ENCODE peak calls at places on chromosomes 7 and 10, in seven cellular contexts. P is IMR-90, Q is mesendoderm, N is H9, W is neuronal stem cell, Y is mesenchymal stem cell, T is H1. G is an unnamed sample.

GRCh38 chr10:114255227-114255626 is 16.2 kb downstream of the VWA2 start:
- DNase-seq in Y (no peak), P (no peak), T (no peak), N (no peak), W (no peak), Q (no peak), G (no peak)

GRCh38 chr10:5943536-5943935 is 33.8 kb downstream of the IL15RA start:
- DNase-seq in W (no peak), P (peak; percentile 59), Y (no peak), Q (no peak), N (peak; percentile 61), T (no peak), G (no peak)

GRCh38 chr10:103394180-103394579 is 2.1 kb downstream of the ATP5MK start:
- DNase-seq in W (no peak), Y (peak; percentile 20), T (no peak), Q (peak; percentile 8), N (no peak), P (no peak), G (no peak)

GRCh38 chr10:123140164-123140982 is 4.6 kb downstream of the HMX3 start:
- DNase-seq in W (no peak), P (no peak), Y (no peak), N (no peak), Q (peak; percentile 37), T (no peak), G (no peak)

GRCh38 chr10:67864560-67865371 is 19.7 kb upstream of the SIRT1 start:
- DNase-seq in Y (no peak), Q (no peak), T (no peak), W (no peak), P (no peak), N (no peak), G (peak; percentile 46)

GRCh38 chr7:78528964-78529363 is 730.4 kb downstream of the PHTF2 start:
- DNase-seq in N (no peak), Q (no peak), W (no peak), Y (no peak), P (peak; percentile 4), T (no peak), G (no peak)

GRCh38 chr7:123649956-123650355 is 5.7 kb upstream of the LMOD2 start:
- DNase-seq in W (no peak), P (no peak), Q (no peak), T (no peak), Y (peak; percentile 58), N (no peak), G (no peak)

GRCh38 chr7:25037325-25037724 is 57.3 kb upstream of the OSBPL3 start:
- DNase-seq in N (no peak), W (no peak), Q (no peak), T (no peak), Y (peak; percentile 34), P (no peak), G (peak; percentile 45)

GRCh38 chr7:155763122-155763521 is 49.1 kb downstream of the SHH start:
- DNase-seq in Q (no peak), N (no peak), W (no peak), T (no peak), P (no peak), Y (no peak), G (no peak)

GRCh38 chr10:48614481-48615383 is 9.9 kb upstream of the ARHGAP22 start:
- DNase-seq in W (no peak), Y (peak; percentile 79), Q (peak; percentile 52), N (no peak), T (no peak), P (peak; percentile 34), G (peak; percentile 63)

GRCh38 chr7:35277359-35277758 is 23.5 kb upstream of the TBX20 start:
- DNase-seq in Q (no peak), Y (no peak), N (no peak), W (no peak), P (no peak), T (no peak), G (no peak)

GRCh38 chr7:35267372-35267771 is 13.5 kb upstream of the TBX20 start:
- DNase-seq in P (no peak), W (no peak), N (no peak), Y (no peak), Q (no peak), T (no peak), G (no peak)

GRCh38 chr7:35268953-35269352 is 15.1 kb upstream of the TBX20 start:
- DNase-seq in P (no peak), W (no peak), N (no peak), T (no peak), Y (no peak), Q (no peak), G (no peak)

DNA sequence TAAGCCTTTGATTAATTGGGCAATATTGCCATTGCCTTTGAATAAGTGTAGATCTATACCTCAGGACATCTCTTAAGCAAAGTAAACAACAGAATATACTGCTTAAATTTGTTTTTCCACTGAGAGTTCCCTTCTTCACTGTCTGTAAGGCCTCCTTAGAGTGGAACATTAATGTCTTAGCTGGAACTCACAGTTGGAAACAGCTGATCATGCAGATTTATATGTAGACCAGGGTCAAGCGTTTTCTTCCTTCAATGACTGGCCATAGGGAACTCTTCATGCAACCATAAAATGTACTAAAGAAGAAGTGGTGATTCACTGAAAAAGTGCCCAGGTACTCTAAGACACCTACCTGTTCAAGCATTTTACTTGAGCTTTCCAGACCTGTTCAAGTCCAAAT is 18.3 kb upstream of the TBX20 start:
- DNase-seq in Q (no peak), N (no peak), P (no peak), T (no peak), W (no peak), Y (no peak), G (no peak)
- H4K8ac ChIP-seq in Q (no peak overlapping the region), N (no peak overlapping the region), P (no peak overlapping the region), T (no peak overlapping the region), W (no peak overlapping the region), Y (no peak overlapping the region), G (no peak overlapping the region)

DNA sequence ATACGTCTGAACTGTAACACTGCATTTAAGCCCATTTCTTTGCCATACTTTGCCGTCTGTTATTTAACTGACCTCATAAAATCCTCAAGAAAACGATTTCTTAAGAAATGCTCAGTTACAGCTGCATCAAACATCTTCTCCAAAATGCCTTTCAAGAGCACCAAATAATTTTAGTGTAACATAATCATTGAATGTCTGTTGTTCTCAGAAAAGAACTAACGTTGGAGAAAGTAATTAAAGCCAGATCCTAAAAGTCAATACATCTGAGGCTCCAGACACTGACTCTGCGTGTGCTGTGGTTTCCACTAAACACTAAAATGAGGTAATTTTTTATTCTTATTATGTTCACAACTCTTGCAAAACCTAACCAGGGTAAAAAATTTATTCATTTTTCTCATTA is 63.7 kb upstream of the LRRC17 start:
- DNase-seq in N (no peak), Q (no peak), P (no peak), Y (no peak), W (no peak), T (no peak), G (no peak)
- H3K4me2 ChIP-seq in N (no peak overlapping the region), Q (no peak overlapping the region), P (no peak overlapping the region), Y (no peak overlapping the region), W (no peak overlapping the region), T (no peak overlapping the region), G (no peak overlapping the region)

GRCh38 chr7:46791180-46791579 is 790.7 kb downstream of the TNS3 start:
- DNase-seq in Y (peak; percentile 21), Q (peak; percentile 20), P (no peak), W (no peak), N (no peak), T (no peak), G (no peak)
- H4K8ac ChIP-seq in Y (peak overlapping the region; percentile 80), Q (no peak overlapping the region), P (no peak overlapping the region), W (no peak overlapping the region), N (no peak overlapping the region), T (no peak overlapping the region), G (no peak overlapping the region)

GRCh38 chr10:45491061-45491460 is 117.0 kb downstream of the ALOX5 start:
- DNase-seq in N (no peak), W (no peak), P (no peak), Q (no peak), Y (no peak), T (no peak), G (peak; percentile 77)

GRCh38 chr10:45490277-45490676 is 116.3 kb downstream of the ALOX5 start:
- DNase-seq in W (no peak), P (no peak), Y (no peak), Q (no peak), N (no peak), T (no peak), G (no peak)

GRCh38 chr10:45488365-45488764 is 114.3 kb downstream of the ALOX5 start:
- DNase-seq in T (no peak), N (no peak), P (no peak), Y (no peak), Q (no peak), W (no peak), G (peak; percentile 37)

GRCh38 chr10:45483002-45483401 is 109.0 kb downstream of the ALOX5 start:
- DNase-seq in P (no peak), Y (no peak), T (no peak), N (no peak), Q (no peak), W (no peak), G (no peak)

GRCh38 chr10:45487738-45488137 is 113.7 kb downstream of the ALOX5 start:
- DNase-seq in W (no peak), Y (no peak), N (no peak), P (no peak), Q (no peak), T (no peak), G (no peak)
- H3K4me2 ChIP-seq in W (no peak overlapping the region), Y (no peak overlapping the region), N (no peak overlapping the region), P (no peak overlapping the region), Q (no peak overlapping the region), T (no peak overlapping the region), G (no peak overlapping the region)

DNA sequence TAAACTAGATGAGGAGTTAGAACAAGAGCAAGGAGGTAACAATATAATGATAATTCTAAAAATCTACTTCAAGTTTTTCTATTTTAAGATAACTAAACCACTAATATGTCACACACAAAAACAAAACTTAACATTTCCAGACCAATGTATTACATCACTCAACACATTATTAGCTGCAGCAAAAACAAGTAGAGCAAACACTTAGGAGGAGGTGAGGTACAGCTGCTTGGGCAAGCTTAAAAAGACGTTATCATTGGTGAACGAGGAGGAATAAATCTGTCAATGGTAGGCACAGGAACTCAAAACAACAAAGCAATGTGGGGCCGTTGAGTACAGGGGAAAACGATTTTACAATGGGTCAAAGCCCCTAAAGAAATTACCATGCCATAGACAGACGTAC is 58.8 kb downstream of the EZH2 start:
- DNase-seq in Q (no peak), P (no peak), T (no peak), W (no peak), Y (no peak), N (no peak), G (no peak)
- H4K8ac ChIP-seq in Q (no peak overlapping the region), P (peak overlapping the region; percentile 47), T (no peak overlapping the region), W (no peak overlapping the region), Y (no peak overlapping the region), N (no peak overlapping the region), G (no peak overlapping the region)

G was measured in trophoblast cell.